ENCODE peak calls at places on chromosomes 13 and 19, in five cellular contexts. F is omental fat pad; T is cardiac fibroblast; Q is stromal cell of bone marrow; K is activated CD4-positive, alpha-beta T cell treated with anti-CD3 and anti-CD28 coated beads for 36 hours. C is an unnamed sample.

GRCh38 chr19:11361037-11361770 is 6.0 kb downstream of the PLPPR2 start:
- DNase-seq in F (no peak), T (no peak), Q (no peak), K (peak; percentile 52), C (no peak)

GRCh38 chr19:53182202-53182601 is 11.0 kb downstream of the ZNF665 start:
- DNase-seq in F (no peak), T (peak; percentile 76), Q (no peak), K (no peak), C (no peak)

GRCh38 chr13:64556391-64556790 is 2673.7 kb downstream of the PCDH9 start:
- DNase-seq in F (no peak), T (peak; percentile 18), Q (no peak), K (no peak), C (no peak)

GRCh38 chr19:54684537-54684936 is 21.8 kb downstream of the LILRB4 start:
- DNase-seq in F (no peak), T (peak; percentile 23), Q (no peak), K (peak; percentile 17), C (peak; percentile 21)

GRCh38 chr19:58543826-58544590 is at the start of gene TRIM28:
- DNase-seq in F (peak; percentile 99), T (peak; percentile 99), Q (peak; percentile 98), K (peak; percentile 100), C (peak; percentile 99)

GRCh38 chr19:47540748-47541147 is 25.9 kb upstream of the NAPA start:
- DNase-seq in F (no peak), T (peak; percentile 53), Q (peak; percentile 32), K (no peak), C (no peak)

GRCh38 chr19:2756477-2756876 is 16.7 kb upstream of the SLC39A3 start:
- DNase-seq in F (no peak), T (no peak), Q (no peak), K (no peak), C (no peak)

GRCh38 chr19:5152767-5153532 is 184.0 kb downstream of the KDM4B start:
- DNase-seq in F (no peak), T (no peak), Q (no peak), K (no peak), C (no peak)

GRCh38 chr13:94351292-94352000 is 128.0 kb downstream of the DCT start:
- DNase-seq in F (no peak), T (peak; percentile 75), Q (peak; percentile 60), K (peak; percentile 34), C (no peak)

GRCh38 chr13:109784590-109785140 is 1.7 kb downstream of the IRS2 start:
- DNase-seq in F (peak; percentile 41), T (peak; percentile 76), Q (peak; percentile 35), K (peak; percentile 84), C (no peak)

GRCh38 chr13:104106705-104107393 is 1040.6 kb upstream of the SLC10A2 start:
- DNase-seq in F (no peak), T (peak; percentile 89), Q (no peak), K (no peak), C (no peak)

GRCh38 chr19:31096930-31097329 is 252.3 kb downstream of the TSHZ3 start:
- DNase-seq in F (no peak), T (no peak), Q (no peak), K (no peak), C (no peak)

GRCh38 chr13:111006508-111007031 is 91.7 kb upstream of the ANKRD10 start:
- DNase-seq in F (no peak), T (peak; percentile 79), Q (peak; percentile 94), K (no peak), C (no peak)

GRCh38 chr19:39949026-39949747 is 14.8 kb upstream of the FCGBP start:
- DNase-seq in F (no peak), T (no peak), Q (no peak), K (no peak), C (no peak)

GRCh38 chr13:27744861-27745260 is 47.4 kb upstream of the GSX1 start:
- DNase-seq in F (no peak), T (no peak), Q (no peak), K (no peak), C (no peak)

GRCh38 chr19:5150902-5151741 is 182.2 kb downstream of the KDM4B start:
- DNase-seq in F (no peak), T (no peak), Q (no peak), K (no peak), C (no peak)

GRCh38 chr13:95650691-95651090 is 6.2 kb upstream of the DZIP1 start:
- DNase-seq in F (no peak), T (no peak), Q (no peak), K (no peak), C (no peak)

GRCh38 chr19:1469936-1470863 is 8.8 kb downstream of the C19orf25 start:
- DNase-seq in F (no peak), T (no peak), Q (no peak), K (peak; percentile 83), C (no peak)

GRCh38 chr13:102369303-102369702 is 32.5 kb downstream of the FGF14 start:
- DNase-seq in F (no peak), T (peak; percentile 2), Q (no peak), K (no peak), C (no peak)

C was measured in CMK.